ENCODE peak calls at places on chromosomes 11 and 22, in six cellular contexts. One of them, this sample, is unnamed.

GRCh38 chr11:119144825-119145476 is 3.9 kb upstream of the ABCG4 start:
- DNase-seq in pancreas: peak; percentile 49
- DNase-seq in activated CD4-positive, alpha-beta T cell treated with anti-CD3 and anti-CD28 coated beads, Interleukin-2, amount 50 U/mL, for 48 hours: peak; percentile 42
- DNase-seq in smooth muscle cell of the brain vasculature: peak; percentile 36
- DNase-seq in adrenal gland: peak; percentile 54
- DNase-seq in activated naive CD8-positive, alpha-beta T cell treated with anti-CD3 and anti-CD28 coated beads, Interleukin-2, amount 50 U/mL, for 24 hours: peak; percentile 30
- DNase-seq in this sample: no peak

GRCh38 chr22:17101475-17102296 is 16.9 kb downstream of the IL17RA start:
- DNase-seq in pancreas: no peak
- DNase-seq in activated CD4-positive, alpha-beta T cell treated with anti-CD3 and anti-CD28 coated beads, Interleukin-2, amount 50 U/mL, for 48 hours: no peak
- DNase-seq in smooth muscle cell of the brain vasculature: no peak
- DNase-seq in adrenal gland: peak; percentile 10
- DNase-seq in activated naive CD8-positive, alpha-beta T cell treated with anti-CD3 and anti-CD28 coated beads, Interleukin-2, amount 50 U/mL, for 24 hours: no peak
- DNase-seq in this sample: no peak

GRCh38 chr11:110908401-110909106 is 196.3 kb upstream of the ARHGAP20 start:
- DNase-seq in pancreas: no peak
- DNase-seq in activated CD4-positive, alpha-beta T cell treated with anti-CD3 and anti-CD28 coated beads, Interleukin-2, amount 50 U/mL, for 48 hours: no peak
- DNase-seq in smooth muscle cell of the brain vasculature: no peak
- DNase-seq in adrenal gland: no peak
- DNase-seq in activated naive CD8-positive, alpha-beta T cell treated with anti-CD3 and anti-CD28 coated beads, Interleukin-2, amount 50 U/mL, for 24 hours: no peak
- DNase-seq in this sample: no peak

GRCh38 chr22:28246392-28246791 is 327.3 kb upstream of the PITPNB start:
- DNase-seq in pancreas: no peak
- DNase-seq in activated CD4-positive, alpha-beta T cell treated with anti-CD3 and anti-CD28 coated beads, Interleukin-2, amount 50 U/mL, for 48 hours: no peak
- DNase-seq in smooth muscle cell of the brain vasculature: no peak
- DNase-seq in adrenal gland: no peak
- DNase-seq in activated naive CD8-positive, alpha-beta T cell treated with anti-CD3 and anti-CD28 coated beads, Interleukin-2, amount 50 U/mL, for 24 hours: no peak
- DNase-seq in this sample: no peak

GRCh38 chr11:65899356-65900124 is 648 bp downstream of the FOSL1 start:
- DNase-seq in pancreas: peak; percentile 61
- DNase-seq in activated CD4-positive, alpha-beta T cell treated with anti-CD3 and anti-CD28 coated beads, Interleukin-2, amount 50 U/mL, for 48 hours: peak; percentile 86
- DNase-seq in smooth muscle cell of the brain vasculature: no peak
- DNase-seq in adrenal gland: peak; percentile 66
- DNase-seq in activated naive CD8-positive, alpha-beta T cell treated with anti-CD3 and anti-CD28 coated beads, Interleukin-2, amount 50 U/mL, for 24 hours: peak; percentile 85
- DNase-seq in this sample: no peak

GRCh38 chr22:50102946-50103345 is 13.1 kb downstream of the MOV10L1 start:
- DNase-seq in pancreas: no peak
- DNase-seq in activated CD4-positive, alpha-beta T cell treated with anti-CD3 and anti-CD28 coated beads, Interleukin-2, amount 50 U/mL, for 48 hours: no peak
- DNase-seq in smooth muscle cell of the brain vasculature: no peak
- DNase-seq in adrenal gland: no peak
- DNase-seq in activated naive CD8-positive, alpha-beta T cell treated with anti-CD3 and anti-CD28 coated beads, Interleukin-2, amount 50 U/mL, for 24 hours: no peak
- DNase-seq in this sample: no peak

GRCh38 chr11:119635776-119636175 is 93.2 kb downstream of the NECTIN1 start:
- DNase-seq in pancreas: no peak
- DNase-seq in activated CD4-positive, alpha-beta T cell treated with anti-CD3 and anti-CD28 coated beads, Interleukin-2, amount 50 U/mL, for 48 hours: no peak
- DNase-seq in smooth muscle cell of the brain vasculature: no peak
- DNase-seq in adrenal gland: no peak
- DNase-seq in activated naive CD8-positive, alpha-beta T cell treated with anti-CD3 and anti-CD28 coated beads, Interleukin-2, amount 50 U/mL, for 24 hours: no peak
- DNase-seq in this sample: no peak

GRCh38 chr11:83299681-83300080 is 13.5 kb upstream of the CCDC90B start:
- DNase-seq in pancreas: no peak
- DNase-seq in activated CD4-positive, alpha-beta T cell treated with anti-CD3 and anti-CD28 coated beads, Interleukin-2, amount 50 U/mL, for 48 hours: no peak
- DNase-seq in smooth muscle cell of the brain vasculature: no peak
- DNase-seq in adrenal gland: no peak
- DNase-seq in activated naive CD8-positive, alpha-beta T cell treated with anti-CD3 and anti-CD28 coated beads, Interleukin-2, amount 50 U/mL, for 24 hours: no peak
- DNase-seq in this sample: no peak

GRCh38 chr11:25981998-25982397 is 349.9 kb upstream of the ANO3 start:
- DNase-seq in pancreas: no peak
- DNase-seq in activated CD4-positive, alpha-beta T cell treated with anti-CD3 and anti-CD28 coated beads, Interleukin-2, amount 50 U/mL, for 48 hours: no peak
- DNase-seq in smooth muscle cell of the brain vasculature: peak; percentile 60
- DNase-seq in adrenal gland: peak; percentile 15
- DNase-seq in activated naive CD8-positive, alpha-beta T cell treated with anti-CD3 and anti-CD28 coated beads, Interleukin-2, amount 50 U/mL, for 24 hours: no peak
- DNase-seq in this sample: no peak

GRCh38 chr22:33883561-33883960 is 36.7 kb downstream of the LARGE1 start:
- DNase-seq in pancreas: no peak
- DNase-seq in activated CD4-positive, alpha-beta T cell treated with anti-CD3 and anti-CD28 coated beads, Interleukin-2, amount 50 U/mL, for 48 hours: no peak
- DNase-seq in smooth muscle cell of the brain vasculature: no peak
- DNase-seq in adrenal gland: no peak
- DNase-seq in activated naive CD8-positive, alpha-beta T cell treated with anti-CD3 and anti-CD28 coated beads, Interleukin-2, amount 50 U/mL, for 24 hours: no peak
- DNase-seq in this sample: no peak

GRCh38 chr11:61067782-61068181 is 34.5 kb upstream of the CD5 start:
- DNase-seq in pancreas: no peak
- DNase-seq in activated CD4-positive, alpha-beta T cell treated with anti-CD3 and anti-CD28 coated beads, Interleukin-2, amount 50 U/mL, for 48 hours: no peak
- DNase-seq in smooth muscle cell of the brain vasculature: no peak
- DNase-seq in adrenal gland: no peak
- DNase-seq in activated naive CD8-positive, alpha-beta T cell treated with anti-CD3 and anti-CD28 coated beads, Interleukin-2, amount 50 U/mL, for 24 hours: peak; percentile 5
- DNase-seq in this sample: no peak

GRCh38 chr11:78109011-78109685 is 29.5 kb upstream of the NDUFC2 start:
- DNase-seq in pancreas: no peak
- DNase-seq in activated CD4-positive, alpha-beta T cell treated with anti-CD3 and anti-CD28 coated beads, Interleukin-2, amount 50 U/mL, for 48 hours: no peak
- DNase-seq in smooth muscle cell of the brain vasculature: no peak
- DNase-seq in adrenal gland: no peak
- DNase-seq in activated naive CD8-positive, alpha-beta T cell treated with anti-CD3 and anti-CD28 coated beads, Interleukin-2, amount 50 U/mL, for 24 hours: no peak
- DNase-seq in this sample: no peak

GRCh38 chr11:61919841-61920631 is 2.7 kb upstream of the RAB3IL1 start:
- DNase-seq in pancreas: no peak
- DNase-seq in activated CD4-positive, alpha-beta T cell treated with anti-CD3 and anti-CD28 coated beads, Interleukin-2, amount 50 U/mL, for 48 hours: no peak
- DNase-seq in smooth muscle cell of the brain vasculature: no peak
- DNase-seq in adrenal gland: no peak
- DNase-seq in activated naive CD8-positive, alpha-beta T cell treated with anti-CD3 and anti-CD28 coated beads, Interleukin-2, amount 50 U/mL, for 24 hours: no peak
- DNase-seq in this sample: no peak

GRCh38 chr11:20112291-20113146 is 47.8 kb downstream of the DBX1 start:
- DNase-seq in pancreas: peak; percentile 83
- DNase-seq in activated CD4-positive, alpha-beta T cell treated with anti-CD3 and anti-CD28 coated beads, Interleukin-2, amount 50 U/mL, for 48 hours: no peak
- DNase-seq in smooth muscle cell of the brain vasculature: peak; percentile 75
- DNase-seq in adrenal gland: peak; percentile 92
- DNase-seq in activated naive CD8-positive, alpha-beta T cell treated with anti-CD3 and anti-CD28 coated beads, Interleukin-2, amount 50 U/mL, for 24 hours: no peak
- DNase-seq in this sample: peak; percentile 77

GRCh38 chr22:23053912-23054530 is 16.3 kb upstream of the GNAZ start:
- DNase-seq in pancreas: no peak
- DNase-seq in activated CD4-positive, alpha-beta T cell treated with anti-CD3 and anti-CD28 coated beads, Interleukin-2, amount 50 U/mL, for 48 hours: no peak
- DNase-seq in smooth muscle cell of the brain vasculature: no peak
- DNase-seq in adrenal gland: peak; percentile 5
- DNase-seq in activated naive CD8-positive, alpha-beta T cell treated with anti-CD3 and anti-CD28 coated beads, Interleukin-2, amount 50 U/mL, for 24 hours: no peak
- DNase-seq in this sample: no peak

GRCh38 chr22:38299758-38300157 is 17.5 kb downstream of the CSNK1E start:
- DNase-seq in pancreas: no peak
- DNase-seq in activated CD4-positive, alpha-beta T cell treated with anti-CD3 and anti-CD28 coated beads, Interleukin-2, amount 50 U/mL, for 48 hours: no peak
- DNase-seq in smooth muscle cell of the brain vasculature: no peak
- DNase-seq in adrenal gland: no peak
- DNase-seq in activated naive CD8-positive, alpha-beta T cell treated with anti-CD3 and anti-CD28 coated beads, Interleukin-2, amount 50 U/mL, for 24 hours: no peak
- DNase-seq in this sample: no peak

GRCh38 chr11:36945384-36945783 is 347.3 kb upstream of the RAG2 start:
- DNase-seq in pancreas: no peak
- DNase-seq in activated CD4-positive, alpha-beta T cell treated with anti-CD3 and anti-CD28 coated beads, Interleukin-2, amount 50 U/mL, for 48 hours: no peak
- DNase-seq in smooth muscle cell of the brain vasculature: no peak
- DNase-seq in adrenal gland: no peak
- DNase-seq in activated naive CD8-positive, alpha-beta T cell treated with anti-CD3 and anti-CD28 coated beads, Interleukin-2, amount 50 U/mL, for 24 hours: no peak
- DNase-seq in this sample: no peak

GRCh38 chr11:58688779-58689503 is 42.8 kb downstream of the GLYAT start:
- DNase-seq in pancreas: no peak
- DNase-seq in activated CD4-positive, alpha-beta T cell treated with anti-CD3 and anti-CD28 coated beads, Interleukin-2, amount 50 U/mL, for 48 hours: no peak
- DNase-seq in smooth muscle cell of the brain vasculature: no peak
- DNase-seq in adrenal gland: no peak
- DNase-seq in activated naive CD8-positive, alpha-beta T cell treated with anti-CD3 and anti-CD28 coated beads, Interleukin-2, amount 50 U/mL, for 24 hours: no peak
- DNase-seq in this sample: no peak

GRCh38 chr11:8011981-8012444 is 24.9 kb downstream of the EIF3F start:
- DNase-seq in pancreas: no peak
- DNase-seq in activated CD4-positive, alpha-beta T cell treated with anti-CD3 and anti-CD28 coated beads, Interleukin-2, amount 50 U/mL, for 48 hours: no peak
- DNase-seq in smooth muscle cell of the brain vasculature: no peak
- DNase-seq in adrenal gland: no peak
- DNase-seq in activated naive CD8-positive, alpha-beta T cell treated with anti-CD3 and anti-CD28 coated beads, Interleukin-2, amount 50 U/mL, for 24 hours: no peak
- DNase-seq in this sample: no peak

This sample was measured in amygdala.